ENCODE peak calls at places on chromosomes 2 and 18, in ten cellular contexts. T, C, G, L, Z, W, K, F, M and S are unnamed samples.
A peak's percentile ranks its signal among the peaks of the same experiment; 100 is the strongest.

GRCh38 chr2:78408795-78409118 is 616.7 kb upstream of the REG3G start:
- DNase-seq in T (peak; percentile 29), C (no peak), G (no peak), L (no peak), Z (no peak), W (no peak), K (no peak), F (no peak), M (no peak), S (no peak)

GRCh38 chr2:225429718-225430117 is 30.2 kb downstream of the NYAP2 start:
- DNase-seq in T (no peak), C (no peak), G (no peak), L (no peak), Z (no peak), W (peak; percentile 24), K (peak; percentile 0), F (no peak), M (no peak), S (no peak)

GRCh38 chr2:204670124-204670523 is 124.8 kb downstream of the PARD3B start:
- DNase-seq in T (no peak), C (no peak), G (no peak), L (no peak), Z (peak; percentile 18), W (no peak), K (peak; percentile 12), F (no peak), M (no peak), S (no peak)

GRCh38 chr2:172200495-172201085 is 97.9 kb upstream of the DLX2 start:
- DNase-seq in T (no peak), C (no peak), G (no peak), L (peak; percentile 41), Z (peak; percentile 27), W (peak; percentile 38), K (peak; percentile 59), F (no peak), M (no peak), S (peak; percentile 9)

GRCh38 chr2:132654968-132655367 is 15.0 kb downstream of the LYPD1 start:
- DNase-seq in T (no peak), C (no peak), G (no peak), L (no peak), Z (no peak), W (no peak), K (no peak), F (no peak), M (no peak), S (no peak)

GRCh38 chr18:62587689-62588088 is 64.9 kb downstream of the ZCCHC2 start:
- DNase-seq in T (no peak), C (no peak), G (no peak), L (no peak), Z (no peak), W (no peak), K (no peak), F (no peak), M (no peak), S (no peak)

GRCh38 chr2:96344011-96344410 is 8.4 kb downstream of the NCAPH start:
- DNase-seq in T (no peak), C (peak; percentile 55), G (no peak), L (no peak), Z (no peak), W (no peak), K (peak; percentile 73), F (no peak), M (peak; percentile 53), S (no peak)

GRCh38 chr2:3605013-3605961 is 10.4 kb downstream of the COLEC11 start:
- DNase-seq in T (no peak), C (no peak), G (peak; percentile 38), L (no peak), Z (peak; percentile 73), W (peak; percentile 64), K (no peak), F (peak; percentile 94), M (no peak), S (no peak)

GRCh38 chr18:23528580-23529472 is 25.5 kb downstream of the RMC1 start:
- DNase-seq in T (peak; percentile 63), C (no peak), G (no peak), L (no peak), Z (no peak), W (peak; percentile 81), K (peak; percentile 26), F (no peak), M (no peak), S (no peak)

GRCh38 chr2:10564876-10565425 is 116.8 kb upstream of the ODC1 start:
- DNase-seq in T (no peak), C (no peak), G (no peak), L (no peak), Z (no peak), W (no peak), K (no peak), F (no peak), M (no peak), S (no peak)

GRCh38 chr2:198638579-198638978 is 819.2 kb downstream of the SATB2 start:
- DNase-seq in T (no peak), C (no peak), G (no peak), L (no peak), Z (no peak), W (peak; percentile 54), K (peak; percentile 9), F (no peak), M (no peak), S (no peak)

GRCh38 chr2:94956797-94957391 is 68.6 kb upstream of the MAL start:
- DNase-seq in T (no peak), C (no peak), G (no peak), L (peak; percentile 45), Z (peak; percentile 65), W (peak; percentile 61), K (peak; percentile 15), F (peak; percentile 15), M (no peak), S (peak; percentile 3)

GRCh38 chr2:41199320-41199719 is 747.4 kb upstream of the SLC8A1 start:
- DNase-seq in T (no peak), C (no peak), G (no peak), L (no peak), Z (no peak), W (no peak), K (no peak), F (no peak), M (no peak), S (no peak)

GRCh38 chr2:54632733-54633692 is 90.4 kb upstream of the EML6 start:
- DNase-seq in T (no peak), C (no peak), G (no peak), L (no peak), Z (no peak), W (peak; percentile 69), K (peak; percentile 83), F (no peak), M (no peak), S (no peak)
- H3K36me3 ChIP-seq in T (peaks cover 38% of the 10 kb centered on the region), C (peaks cover 46% of the 10 kb centered on the region), G (no peaks in the 10 kb centered on the region), L (peaks cover 91% of the 10 kb centered on the region), Z (peaks cover 88% of the 10 kb centered on the region), W (peaks cover 52% of the 10 kb centered on the region), K (peaks cover 53% of the 10 kb centered on the region), F (peaks cover 74% of the 10 kb centered on the region), M (peaks cover 97% of the 10 kb centered on the region), S (peaks cover 32% of the 10 kb centered on the region)

DNA sequence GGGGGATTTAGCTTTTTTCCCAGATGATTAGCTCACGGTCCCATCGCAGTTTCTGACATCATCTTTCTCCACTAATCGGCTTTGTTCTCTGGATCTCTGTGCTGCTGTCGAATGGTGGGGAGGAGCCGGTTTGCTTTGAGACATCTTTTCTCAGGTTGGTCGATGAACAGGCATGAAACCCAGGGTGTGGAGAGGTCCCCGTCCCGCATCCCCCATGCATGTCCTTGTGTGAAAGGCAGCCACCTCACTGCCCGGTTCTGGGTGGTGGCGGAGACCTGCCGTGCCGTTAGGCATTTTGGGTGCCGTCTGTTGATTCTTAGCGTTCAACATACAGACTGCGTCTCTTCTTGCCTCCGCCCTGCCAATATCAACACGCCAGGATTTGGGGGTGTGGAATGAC is 57.8 kb downstream of the CTDP1 start:
- DNase-seq in T (no peak), C (no peak), G (peak; percentile 32), L (no peak), Z (no peak), W (no peak), K (no peak), F (no peak), M (no peak), S (no peak)
- H3K36me3 ChIP-seq in T (peaks cover 5% of the 10 kb centered on the region), C (peaks cover 17% of the 10 kb centered on the region), G (no peaks in the 10 kb centered on the region), L (peaks cover 86% of the 10 kb centered on the region), Z (peaks cover 7% of the 10 kb centered on the region), W (peaks cover 27% of the 10 kb centered on the region), K (peaks cover 59% of the 10 kb centered on the region), F (peaks cover 10% of the 10 kb centered on the region), M (peaks cover 90% of the 10 kb centered on the region), S (peaks cover 13% of the 10 kb centered on the region)

DNA sequence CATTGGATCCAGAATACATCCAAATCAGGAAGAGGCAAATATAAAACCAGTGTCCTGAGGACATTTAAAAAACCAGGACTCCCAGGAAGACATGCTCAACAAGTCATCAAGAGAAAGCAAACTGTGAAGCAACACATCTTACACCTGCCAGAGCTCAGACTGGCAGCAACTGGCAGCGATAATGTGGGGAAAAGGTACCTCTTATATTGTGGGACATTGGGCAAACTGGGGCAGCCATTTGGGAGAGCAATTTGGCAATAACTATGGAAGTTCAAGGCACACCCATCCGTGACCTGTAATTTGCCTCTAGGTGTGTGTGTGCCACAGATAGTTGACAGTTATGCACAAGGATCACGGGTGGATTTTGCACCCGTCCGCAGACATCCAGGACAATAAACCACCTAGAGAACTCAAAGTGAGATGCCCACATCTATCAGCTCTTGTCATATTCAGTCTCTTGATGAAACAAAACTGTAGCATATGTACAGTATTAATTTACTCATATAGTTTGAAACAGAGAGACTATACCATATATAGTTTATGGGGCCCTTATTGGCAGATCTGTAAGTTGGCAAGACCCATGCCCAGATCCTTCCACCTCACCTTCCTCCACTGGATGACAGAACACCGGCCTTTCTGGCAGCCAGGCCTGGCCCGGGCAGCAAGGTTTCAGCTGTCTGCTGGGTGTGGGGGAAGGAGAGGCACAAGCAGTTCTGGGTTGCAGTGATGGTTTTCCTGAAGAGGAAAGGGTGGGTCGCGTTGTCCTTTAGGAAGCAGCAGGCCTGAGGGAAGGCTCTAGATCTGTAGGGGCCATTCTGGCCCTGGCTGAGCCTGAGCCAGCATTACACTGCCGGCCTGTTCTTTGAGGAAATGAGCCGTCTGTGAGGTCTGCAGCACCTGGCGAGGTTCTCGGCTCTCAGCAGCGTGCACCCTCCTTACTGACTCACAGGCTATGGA is 18.8 kb downstream of the HJURP start:
- DNase-seq in T (no peak), C (no peak), G (peak; percentile 18), L (no peak), Z (no peak), W (no peak), K (no peak), F (no peak), M (no peak), S (no peak)
- H3K36me3 ChIP-seq in T (no peaks in the 10 kb centered on the region), C (peaks cover 25% of the 10 kb centered on the region), G (no peaks in the 10 kb centered on the region), L (peaks cover 74% of the 10 kb centered on the region), Z (peaks cover 72% of the 10 kb centered on the region), W (no peaks in the 10 kb centered on the region), K (peaks cover 2% of the 10 kb centered on the region), F (peaks cover 65% of the 10 kb centered on the region), M (no peaks in the 10 kb centered on the region), S (no peaks in the 10 kb centered on the region)

DNA sequence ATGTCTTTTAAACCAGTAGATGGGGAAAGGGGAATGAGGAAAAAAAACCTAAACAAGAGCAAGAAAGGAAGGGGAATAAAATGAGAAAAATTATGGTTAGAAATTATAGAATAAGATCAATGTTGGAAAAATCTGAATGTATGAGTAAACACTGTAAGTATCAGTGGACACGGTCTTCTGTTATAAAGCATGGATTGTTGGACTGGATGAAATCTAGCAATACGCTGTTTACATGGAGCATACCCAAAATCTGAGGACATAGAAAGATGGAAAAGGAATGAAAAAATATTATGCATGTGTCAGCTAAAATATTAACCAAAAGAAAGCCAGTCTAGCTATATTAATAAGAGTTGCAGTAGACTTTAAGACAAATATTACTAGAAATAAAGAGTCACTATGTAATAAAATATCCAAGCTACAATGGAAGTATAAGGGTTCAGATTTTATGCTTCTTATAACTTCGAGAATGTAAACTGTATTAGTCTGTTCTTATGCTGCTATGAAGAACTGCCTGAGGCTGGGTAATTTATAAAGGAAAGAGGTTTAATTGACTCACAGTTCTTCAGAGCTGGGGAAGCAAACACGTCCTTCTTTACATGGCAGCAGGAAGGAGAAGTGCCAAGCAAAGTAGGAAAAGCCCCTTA is 32.4 kb downstream of the DDX1 start:
- DNase-seq in T (no peak), C (no peak), G (no peak), L (no peak), Z (no peak), W (no peak), K (no peak), F (no peak), M (no peak), S (no peak)
- H3K36me3 ChIP-seq in T (peaks cover 34% of the 10 kb centered on the region), C (peaks cover 5% of the 10 kb centered on the region), G (no peaks in the 10 kb centered on the region), L (peaks cover 93% of the 10 kb centered on the region), Z (peaks cover 85% of the 10 kb centered on the region), W (peaks cover 86% of the 10 kb centered on the region), K (peaks cover 29% of the 10 kb centered on the region), F (peaks cover 93% of the 10 kb centered on the region), M (peaks cover 97% of the 10 kb centered on the region), S (peaks cover 23% of the 10 kb centered on the region)